ENCODE peak calls at places on chromosomes 13 and 19, in six cellular contexts. One of them, this sample, is unnamed.

GRCh38 chr19:10013834-10014618 is 743 bp downstream of the RDH8 start:
- DNase-seq in RWPE1: no peak
- DNase-seq in hepatocyte: no peak
- DNase-seq in stomach: no peak
- DNase-seq in B cell: no peak
- DNase-seq in heart left ventricle: no peak
- DNase-seq in this sample: no peak

GRCh38 chr13:45696610-45697226 is 5.4 kb upstream of the CBY2 start:
- DNase-seq in RWPE1: peak
- DNase-seq in stomach: no peak
- DNase-seq in B cell: no peak
- DNase-seq in hepatocyte: no peak
- DNase-seq in heart left ventricle: no peak
- DNase-seq in this sample: no peak

GRCh38 chr13:51620165-51620983 is 36.1 kb downstream of the WDFY2 start:
- DNase-seq in hepatocyte: no peak
- DNase-seq in heart left ventricle: peak
- DNase-seq in stomach: no peak
- DNase-seq in B cell: no peak
- DNase-seq in RWPE1: no peak
- DNase-seq in this sample: no peak

GRCh38 chr19:16649734-16650133 is 10.2 kb downstream of the SMIM7 start:
- DNase-seq in stomach: no peak
- DNase-seq in hepatocyte: no peak
- DNase-seq in RWPE1: no peak
- DNase-seq in B cell: no peak
- DNase-seq in heart left ventricle: no peak
- DNase-seq in this sample: no peak

GRCh38 chr13:68027311-68027710 is 797.2 kb upstream of the PCDH9 start:
- DNase-seq in RWPE1: no peak
- DNase-seq in heart left ventricle: no peak
- DNase-seq in stomach: no peak
- DNase-seq in B cell: no peak
- DNase-seq in hepatocyte: no peak
- DNase-seq in this sample: no peak

GRCh38 chr19:41328157-41328817 is 18.3 kb downstream of the CCDC97 start:
- DNase-seq in B cell: no peak
- DNase-seq in hepatocyte: no peak
- DNase-seq in stomach: no peak
- DNase-seq in RWPE1: no peak
- DNase-seq in heart left ventricle: no peak
- DNase-seq in this sample: peak

GRCh38 chr13:51551446-51551845 is 32.8 kb upstream of the WDFY2 start:
- DNase-seq in RWPE1: no peak
- DNase-seq in B cell: no peak
- DNase-seq in hepatocyte: no peak
- DNase-seq in stomach: no peak
- DNase-seq in heart left ventricle: no peak
- DNase-seq in this sample: no peak

GRCh38 chr19:5832049-5832448 is 7.5 kb downstream of the FUT6 start:
- DNase-seq in heart left ventricle: no peak
- DNase-seq in RWPE1: no peak
- DNase-seq in hepatocyte: no peak
- DNase-seq in stomach: no peak
- DNase-seq in B cell: no peak
- DNase-seq in this sample: no peak

GRCh38 chr13:75647126-75647784 is 11.1 kb downstream of the LMO7 start:
- DNase-seq in RWPE1: no peak
- DNase-seq in stomach: no peak
- DNase-seq in hepatocyte: no peak
- DNase-seq in B cell: peak
- DNase-seq in heart left ventricle: no peak
- DNase-seq in this sample: peak

GRCh38 chr13:98787986-98788385 is 35.5 kb upstream of the SLC15A1 start:
- DNase-seq in heart left ventricle: no peak
- DNase-seq in hepatocyte: no peak
- DNase-seq in stomach: no peak
- DNase-seq in B cell: no peak
- DNase-seq in RWPE1: no peak
- DNase-seq in this sample: no peak

GRCh38 chr19:5799247-5800241 is 5.3 kb upstream of the NRTN start:
- DNase-seq in stomach: peak
- DNase-seq in hepatocyte: peak
- DNase-seq in B cell: no peak
- DNase-seq in RWPE1: no peak
- DNase-seq in heart left ventricle: peak
- DNase-seq in this sample: no peak

GRCh38 chr13:23372264-23372905 is 61.1 kb downstream of the SACS start:
- DNase-seq in hepatocyte: no peak
- DNase-seq in stomach: no peak
- DNase-seq in RWPE1: no peak
- DNase-seq in heart left ventricle: no peak
- DNase-seq in B cell: no peak
- DNase-seq in this sample: no peak

GRCh38 chr13:48078251-48078656 is 16.6 kb downstream of the MED4 start:
- DNase-seq in stomach: no peak
- DNase-seq in heart left ventricle: no peak
- DNase-seq in B cell: peak
- DNase-seq in hepatocyte: no peak
- DNase-seq in RWPE1: peak
- DNase-seq in this sample: peak

GRCh38 chr13:75442736-75443234 is 39.2 kb downstream of the TBC1D4 start:
- DNase-seq in B cell: no peak
- DNase-seq in stomach: no peak
- DNase-seq in RWPE1: no peak
- DNase-seq in hepatocyte: no peak
- DNase-seq in heart left ventricle: no peak
- DNase-seq in this sample: no peak

GRCh38 chr13:24251525-24251924 is 57.9 kb upstream of the C1QTNF9 start:
- DNase-seq in RWPE1: no peak
- DNase-seq in B cell: peak
- DNase-seq in stomach: no peak
- DNase-seq in heart left ventricle: no peak
- DNase-seq in hepatocyte: no peak
- DNase-seq in this sample: no peak

GRCh38 chr19:4264812-4265211 is 14.3 kb upstream of the SHD start:
- DNase-seq in B cell: no peak
- DNase-seq in hepatocyte: no peak
- DNase-seq in heart left ventricle: no peak
- DNase-seq in RWPE1: no peak
- DNase-seq in stomach: no peak
- DNase-seq in this sample: no peak

GRCh38 chr19:17803264-17803896 is 8.4 kb downstream of the B3GNT3 start:
- DNase-seq in stomach: no peak
- DNase-seq in heart left ventricle: no peak
- DNase-seq in B cell: no peak
- DNase-seq in RWPE1: no peak
- DNase-seq in hepatocyte: no peak
- DNase-seq in this sample: no peak

GRCh38 chr19:11256189-11256588 is 6.1 kb downstream of the DOCK6 start:
- DNase-seq in stomach: no peak
- DNase-seq in hepatocyte: peak
- DNase-seq in heart left ventricle: peak
- DNase-seq in B cell: no peak
- DNase-seq in RWPE1: no peak
- DNase-seq in this sample: no peak

GRCh38 chr13:99959538-99960230 is 11.9 kb downstream of the ZIC5 start:
- DNase-seq in RWPE1: no peak
- DNase-seq in B cell: peak
- DNase-seq in stomach: peak
- DNase-seq in hepatocyte: no peak
- DNase-seq in heart left ventricle: no peak
- DNase-seq in this sample: no peak

GRCh38 chr13:33258437-33259193 is 26.9 kb downstream of the STARD13 start:
- DNase-seq in B cell: no peak
- DNase-seq in hepatocyte: no peak
- DNase-seq in stomach: no peak
- DNase-seq in heart left ventricle: no peak
- DNase-seq in RWPE1: no peak
- DNase-seq in this sample: no peak

GRCh38 chr13:48994731-48995130 is 19.0 kb downstream of the FNDC3A start:
- DNase-seq in hepatocyte: no peak
- DNase-seq in RWPE1: no peak
- DNase-seq in heart left ventricle: no peak
- DNase-seq in stomach: no peak
- DNase-seq in B cell: no peak
- DNase-seq in this sample: no peak

GRCh38 chr13:27496006-27496405 is 45.6 kb upstream of the MTIF3 start:
- DNase-seq in heart left ventricle: no peak
- DNase-seq in RWPE1: no peak
- DNase-seq in hepatocyte: no peak
- DNase-seq in stomach: no peak
- DNase-seq in B cell: no peak
- DNase-seq in this sample: no peak

GRCh38 chr19:39110263-39110967 is 15.2 kb upstream of the PAK4 start:
- DNase-seq in stomach: peak
- DNase-seq in B cell: peak
- DNase-seq in heart left ventricle: no peak
- DNase-seq in hepatocyte: peak
- DNase-seq in RWPE1: peak
- DNase-seq in this sample: peak

GRCh38 chr13:76884167-76884566 is 2.0 kb downstream of the KCTD12 start:
- DNase-seq in RWPE1: no peak
- DNase-seq in stomach: peak
- DNase-seq in B cell: peak
- DNase-seq in heart left ventricle: peak
- DNase-seq in hepatocyte: peak
- DNase-seq in this sample: no peak

GRCh38 chr13:62142048-62142447 is 726.4 kb upstream of the PCDH20 start:
- DNase-seq in heart left ventricle: no peak
- DNase-seq in B cell: no peak
- DNase-seq in RWPE1: no peak
- DNase-seq in hepatocyte: no peak
- DNase-seq in stomach: no peak
- DNase-seq in this sample: no peak

GRCh38 chr13:84951128-84951527 is 848.1 kb downstream of the SLITRK6 start:
- DNase-seq in stomach: no peak
- DNase-seq in heart left ventricle: no peak
- DNase-seq in hepatocyte: no peak
- DNase-seq in RWPE1: peak
- DNase-seq in B cell: no peak
- DNase-seq in this sample: no peak
- TF ChIP-seq CTCF in stomach: no peak
- TF ChIP-seq CTCF in heart left ventricle: no peak
- TF ChIP-seq CTCF in hepatocyte: no peak
- TF ChIP-seq CTCF in RWPE1: no peak
- TF ChIP-seq CTCF in B cell: no peak
- TF ChIP-seq CTCF in this sample: no peak

GRCh38 chr19:40280608-40281221 is 4.4 kb downstream of the AKT2 start:
- DNase-seq in RWPE1: no peak
- DNase-seq in stomach: peak
- DNase-seq in hepatocyte: peak
- DNase-seq in heart left ventricle: no peak
- DNase-seq in B cell: no peak
- DNase-seq in this sample: no peak

GRCh38 chr19:40279761-40280607 is 5.2 kb downstream of the AKT2 start:
- DNase-seq in B cell: peak
- DNase-seq in stomach: no peak
- DNase-seq in RWPE1: no peak
- DNase-seq in heart left ventricle: no peak
- DNase-seq in hepatocyte: peak
- DNase-seq in this sample: peak

GRCh38 chr19:40278361-40279045 is 6.6 kb downstream of the AKT2 start:
- DNase-seq in RWPE1: no peak
- DNase-seq in B cell: no peak
- DNase-seq in stomach: no peak
- DNase-seq in heart left ventricle: no peak
- DNase-seq in hepatocyte: no peak
- DNase-seq in this sample: no peak

GRCh38 chr19:40277356-40277755 is 7.8 kb downstream of the AKT2 start:
- DNase-seq in hepatocyte: peak
- DNase-seq in heart left ventricle: no peak
- DNase-seq in B cell: no peak
- DNase-seq in stomach: no peak
- DNase-seq in RWPE1: no peak
- DNase-seq in this sample: no peak

GRCh38 chr19:40279120-40279551 is 6.0 kb downstream of the AKT2 start:
- DNase-seq in B cell: no peak
- DNase-seq in hepatocyte: peak
- DNase-seq in heart left ventricle: peak
- DNase-seq in RWPE1: no peak
- DNase-seq in stomach: no peak
- DNase-seq in this sample: no peak
- TF ChIP-seq CTCF in B cell: no peak
- TF ChIP-seq CTCF in hepatocyte: no peak
- TF ChIP-seq CTCF in heart left ventricle: peak
- TF ChIP-seq CTCF in RWPE1: no peak
- TF ChIP-seq CTCF in stomach: no peak
- TF ChIP-seq CTCF in this sample: no peak

DNA sequence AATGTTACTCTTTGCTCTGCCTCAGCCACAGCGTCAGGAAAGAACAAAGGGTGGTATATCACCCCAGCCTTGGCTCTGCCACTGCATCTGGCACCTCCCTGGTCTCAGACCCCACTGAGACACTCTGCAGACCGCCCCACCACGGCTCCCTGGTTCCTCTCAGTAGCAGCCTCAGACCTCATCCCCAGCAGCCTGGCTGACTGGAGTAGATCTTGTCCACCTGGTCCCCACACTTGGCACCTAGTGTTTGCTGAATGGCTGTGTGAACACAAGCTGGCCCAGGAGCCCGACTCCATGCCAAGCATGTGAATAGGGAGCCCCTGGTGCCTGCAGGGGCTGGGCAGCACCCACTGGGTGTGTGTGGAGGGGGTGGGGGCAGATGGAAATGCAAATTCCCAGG is 2.1 kb upstream of the TM6SF2 start:
- DNase-seq in B cell: no peak
- DNase-seq in hepatocyte: peak
- DNase-seq in stomach: no peak
- DNase-seq in RWPE1: no peak
- DNase-seq in heart left ventricle: no peak
- DNase-seq in this sample: no peak
- TF ChIP-seq CTCF in B cell: no peak
- TF ChIP-seq CTCF in hepatocyte: no peak
- TF ChIP-seq CTCF in stomach: no peak
- TF ChIP-seq CTCF in RWPE1: no peak
- TF ChIP-seq CTCF in heart left ventricle: no peak
- TF ChIP-seq CTCF in this sample: no peak

GRCh38 chr19:31546561-31546960 is 197.3 kb upstream of the TSHZ3 start:
- DNase-seq in hepatocyte: no peak
- DNase-seq in RWPE1: no peak
- DNase-seq in stomach: no peak
- DNase-seq in heart left ventricle: no peak
- DNase-seq in B cell: no peak
- DNase-seq in this sample: no peak

GRCh38 chr19:31553844-31554215 is 204.6 kb upstream of the TSHZ3 start:
- DNase-seq in B cell: no peak
- DNase-seq in heart left ventricle: no peak
- DNase-seq in RWPE1: no peak
- DNase-seq in hepatocyte: peak
- DNase-seq in stomach: no peak
- DNase-seq in this sample: no peak

GRCh38 chr19:31545766-31546165 is 196.5 kb upstream of the TSHZ3 start:
- DNase-seq in hepatocyte: no peak
- DNase-seq in RWPE1: no peak
- DNase-seq in heart left ventricle: peak
- DNase-seq in B cell: no peak
- DNase-seq in stomach: no peak
- DNase-seq in this sample: no peak

GRCh38 chr19:31553112-31553843 is 204.0 kb upstream of the TSHZ3 start:
- DNase-seq in RWPE1: no peak
- DNase-seq in heart left ventricle: no peak
- DNase-seq in hepatocyte: no peak
- DNase-seq in stomach: no peak
- DNase-seq in B cell: no peak
- DNase-seq in this sample: no peak

GRCh38 chr19:31548941-31549340 is 199.7 kb upstream of the TSHZ3 start:
- DNase-seq in RWPE1: no peak
- DNase-seq in hepatocyte: peak
- DNase-seq in B cell: no peak
- DNase-seq in heart left ventricle: no peak
- DNase-seq in stomach: no peak
- DNase-seq in this sample: no peak
- TF ChIP-seq CTCF in RWPE1: no peak
- TF ChIP-seq CTCF in hepatocyte: peak
- TF ChIP-seq CTCF in B cell: no peak
- TF ChIP-seq CTCF in heart left ventricle: peak
- TF ChIP-seq CTCF in stomach: no peak
- TF ChIP-seq CTCF in this sample: no peak

This sample was measured in GM20000.